ENCODE peak calls at places on chromosomes 1 and 21, in eight cellular contexts. One of them, this sample, is unnamed. For H3K4me1, the result is how much of the 10 kb centered on the place peaks cover.

GRCh38 chr1:3019007-3019515 is 2.2 kb upstream of the ACTRT2 start:
- DNase-seq in thyroid gland: no peak
- DNase-seq in right lobe of liver: no peak
- DNase-seq in CD4-positive, alpha-beta memory T cell: no peak
- DNase-seq in mucosa of descending colon: peak
- DNase-seq in Peyer's patch: peak
- DNase-seq in right atrium auricular region: no peak
- DNase-seq in neuronal stem cell: no peak
- DNase-seq in this sample: no peak

GRCh38 chr1:168321945-168322344 is 41.3 kb downstream of the TBX19 start:
- DNase-seq in thyroid gland: no peak
- DNase-seq in right lobe of liver: no peak
- DNase-seq in CD4-positive, alpha-beta memory T cell: no peak
- DNase-seq in mucosa of descending colon: no peak
- DNase-seq in Peyer's patch: no peak
- DNase-seq in right atrium auricular region: no peak
- DNase-seq in neuronal stem cell: no peak
- DNase-seq in this sample: peak

GRCh38 chr1:32501865-32502264 is 37.0 kb downstream of the ZBTB8B start:
- DNase-seq in thyroid gland: peak
- DNase-seq in right lobe of liver: no peak
- DNase-seq in CD4-positive, alpha-beta memory T cell: no peak
- DNase-seq in mucosa of descending colon: no peak
- DNase-seq in Peyer's patch: no peak
- DNase-seq in right atrium auricular region: peak
- DNase-seq in neuronal stem cell: no peak
- DNase-seq in this sample: no peak

GRCh38 chr1:223720987-223721591 is 8.8 kb downstream of the CAPN2 start:
- DNase-seq in thyroid gland: no peak
- DNase-seq in right lobe of liver: peak
- DNase-seq in CD4-positive, alpha-beta memory T cell: no peak
- DNase-seq in mucosa of descending colon: no peak
- DNase-seq in Peyer's patch: no peak
- DNase-seq in right atrium auricular region: no peak
- DNase-seq in neuronal stem cell: no peak
- DNase-seq in this sample: peak

GRCh38 chr1:212671342-212672031 is 28.2 kb downstream of the BATF3 start:
- DNase-seq in thyroid gland: peak
- DNase-seq in right lobe of liver: no peak
- DNase-seq in CD4-positive, alpha-beta memory T cell: no peak
- DNase-seq in mucosa of descending colon: no peak
- DNase-seq in Peyer's patch: no peak
- DNase-seq in right atrium auricular region: peak
- DNase-seq in neuronal stem cell: no peak
- DNase-seq in this sample: peak

GRCh38 chr1:7474786-7475502 is 296.2 kb upstream of the VAMP3 start:
- DNase-seq in thyroid gland: no peak
- DNase-seq in right lobe of liver: no peak
- DNase-seq in CD4-positive, alpha-beta memory T cell: no peak
- DNase-seq in mucosa of descending colon: no peak
- DNase-seq in Peyer's patch: no peak
- DNase-seq in right atrium auricular region: no peak
- DNase-seq in neuronal stem cell: no peak
- DNase-seq in this sample: no peak

GRCh38 chr1:182301026-182301436 is 90.6 kb downstream of the GLUL start:
- DNase-seq in thyroid gland: no peak
- DNase-seq in right lobe of liver: no peak
- DNase-seq in CD4-positive, alpha-beta memory T cell: peak
- DNase-seq in mucosa of descending colon: no peak
- DNase-seq in Peyer's patch: no peak
- DNase-seq in right atrium auricular region: no peak
- DNase-seq in neuronal stem cell: no peak
- DNase-seq in this sample: no peak

GRCh38 chr1:215119719-215120118 is 37.2 kb downstream of the KCNK2 start:
- DNase-seq in thyroid gland: no peak
- DNase-seq in right lobe of liver: no peak
- DNase-seq in CD4-positive, alpha-beta memory T cell: no peak
- DNase-seq in mucosa of descending colon: no peak
- DNase-seq in Peyer's patch: no peak
- DNase-seq in right atrium auricular region: no peak
- DNase-seq in neuronal stem cell: no peak
- DNase-seq in this sample: peak

GRCh38 chr1:167676916-167677848 is 44.6 kb upstream of the MPZL1 start:
- DNase-seq in thyroid gland: no peak
- DNase-seq in right lobe of liver: no peak
- DNase-seq in CD4-positive, alpha-beta memory T cell: no peak
- DNase-seq in mucosa of descending colon: no peak
- DNase-seq in Peyer's patch: no peak
- DNase-seq in right atrium auricular region: no peak
- DNase-seq in neuronal stem cell: no peak
- DNase-seq in this sample: no peak

GRCh38 chr1:100718581-100718980 is 961 bp upstream of the VCAM1 start:
- DNase-seq in thyroid gland: no peak
- DNase-seq in right lobe of liver: no peak
- DNase-seq in CD4-positive, alpha-beta memory T cell: no peak
- DNase-seq in mucosa of descending colon: no peak
- DNase-seq in Peyer's patch: no peak
- DNase-seq in right atrium auricular region: no peak
- DNase-seq in neuronal stem cell: no peak
- DNase-seq in this sample: no peak

GRCh38 chr1:115911298-115911697 is 65.0 kb upstream of the SLC22A15 start:
- DNase-seq in thyroid gland: peak
- DNase-seq in right lobe of liver: no peak
- DNase-seq in CD4-positive, alpha-beta memory T cell: no peak
- DNase-seq in mucosa of descending colon: no peak
- DNase-seq in Peyer's patch: no peak
- DNase-seq in right atrium auricular region: no peak
- DNase-seq in neuronal stem cell: no peak
- DNase-seq in this sample: no peak

GRCh38 chr21:38486221-38486620 is 12.1 kb downstream of the ERG start:
- DNase-seq in thyroid gland: no peak
- DNase-seq in right lobe of liver: no peak
- DNase-seq in CD4-positive, alpha-beta memory T cell: no peak
- DNase-seq in mucosa of descending colon: no peak
- DNase-seq in Peyer's patch: no peak
- DNase-seq in right atrium auricular region: no peak
- DNase-seq in neuronal stem cell: no peak
- DNase-seq in this sample: peak

GRCh38 chr1:21932127-21932526 is 5.0 kb downstream of the HSPG2 start:
- DNase-seq in thyroid gland: no peak
- DNase-seq in right lobe of liver: no peak
- DNase-seq in CD4-positive, alpha-beta memory T cell: no peak
- DNase-seq in mucosa of descending colon: peak
- DNase-seq in Peyer's patch: no peak
- DNase-seq in right atrium auricular region: peak
- DNase-seq in neuronal stem cell: no peak
- DNase-seq in this sample: peak

GRCh38 chr1:113137563-113137962 is 64.6 kb downstream of the LRIG2 start:
- DNase-seq in thyroid gland: no peak
- DNase-seq in right lobe of liver: no peak
- DNase-seq in CD4-positive, alpha-beta memory T cell: no peak
- DNase-seq in mucosa of descending colon: no peak
- DNase-seq in Peyer's patch: no peak
- DNase-seq in right atrium auricular region: no peak
- DNase-seq in neuronal stem cell: no peak
- DNase-seq in this sample: no peak

GRCh38 chr1:19648689-19649088 is 4.6 kb downstream of the NBL1 start:
- DNase-seq in thyroid gland: no peak
- DNase-seq in right lobe of liver: no peak
- DNase-seq in CD4-positive, alpha-beta memory T cell: no peak
- DNase-seq in mucosa of descending colon: peak
- DNase-seq in Peyer's patch: peak
- DNase-seq in right atrium auricular region: no peak
- DNase-seq in neuronal stem cell: no peak
- DNase-seq in this sample: peak

GRCh38 chr1:99600782-99601181 is 45.1 kb upstream of the PALMD start:
- DNase-seq in thyroid gland: no peak
- DNase-seq in right lobe of liver: no peak
- DNase-seq in CD4-positive, alpha-beta memory T cell: no peak
- DNase-seq in mucosa of descending colon: no peak
- DNase-seq in Peyer's patch: no peak
- DNase-seq in right atrium auricular region: no peak
- DNase-seq in neuronal stem cell: peak
- DNase-seq in this sample: no peak

GRCh38 chr1:207405814-207406213 is 48.3 kb upstream of the CR2 start:
- DNase-seq in thyroid gland: no peak
- DNase-seq in right lobe of liver: no peak
- DNase-seq in CD4-positive, alpha-beta memory T cell: no peak
- DNase-seq in mucosa of descending colon: no peak
- DNase-seq in Peyer's patch: no peak
- DNase-seq in right atrium auricular region: no peak
- DNase-seq in neuronal stem cell: no peak
- DNase-seq in this sample: no peak

GRCh38 chr1:153790282-153790995 is 15.2 kb downstream of the SLC27A3 start:
- DNase-seq in thyroid gland: peak
- DNase-seq in right lobe of liver: peak
- DNase-seq in CD4-positive, alpha-beta memory T cell: no peak
- DNase-seq in mucosa of descending colon: peak
- DNase-seq in Peyer's patch: peak
- DNase-seq in right atrium auricular region: peak
- DNase-seq in neuronal stem cell: no peak
- DNase-seq in this sample: peak

GRCh38 chr21:26845066-26845749 is at the start of gene ADAMTS1:
- DNase-seq in thyroid gland: peak
- DNase-seq in right lobe of liver: peak
- DNase-seq in CD4-positive, alpha-beta memory T cell: no peak
- DNase-seq in mucosa of descending colon: peak
- DNase-seq in Peyer's patch: peak
- DNase-seq in right atrium auricular region: peak
- DNase-seq in neuronal stem cell: peak
- DNase-seq in this sample: peak

GRCh38 chr1:24933468-24933867 is 3.4 kb upstream of the RUNX3 start:
- DNase-seq in thyroid gland: no peak
- DNase-seq in right lobe of liver: no peak
- DNase-seq in CD4-positive, alpha-beta memory T cell: no peak
- DNase-seq in mucosa of descending colon: no peak
- DNase-seq in Peyer's patch: no peak
- DNase-seq in right atrium auricular region: no peak
- DNase-seq in neuronal stem cell: no peak
- DNase-seq in this sample: no peak

GRCh38 chr1:6170742-6171201 is 9.3 kb downstream of the CHD5 start:
- DNase-seq in thyroid gland: no peak
- DNase-seq in right lobe of liver: no peak
- DNase-seq in CD4-positive, alpha-beta memory T cell: no peak
- DNase-seq in mucosa of descending colon: no peak
- DNase-seq in Peyer's patch: no peak
- DNase-seq in right atrium auricular region: no peak
- DNase-seq in neuronal stem cell: no peak
- DNase-seq in this sample: no peak

DNA sequence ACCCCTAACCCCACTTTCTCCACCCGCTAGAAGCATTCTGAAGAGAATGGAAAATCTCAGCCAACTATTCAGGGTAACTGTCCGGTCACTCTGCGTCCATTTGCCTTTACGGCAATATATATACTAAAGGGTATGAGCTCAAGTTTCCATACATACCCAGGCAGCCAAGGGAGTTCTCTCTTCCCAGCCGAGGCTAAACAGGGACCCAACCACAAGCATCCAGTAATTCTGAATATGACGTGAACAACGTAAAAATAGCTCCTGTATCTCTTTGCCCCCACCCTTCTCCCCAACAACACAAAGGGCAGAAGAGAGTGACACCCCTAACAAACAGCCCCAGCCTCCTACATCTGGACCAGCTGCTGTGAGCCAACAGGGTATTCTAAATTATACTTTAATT is 67.7 kb downstream of the SSBP3 start:
- DNase-seq in thyroid gland: no peak
- DNase-seq in right lobe of liver: no peak
- DNase-seq in CD4-positive, alpha-beta memory T cell: no peak
- DNase-seq in mucosa of descending colon: no peak
- DNase-seq in Peyer's patch: no peak
- DNase-seq in right atrium auricular region: no peak
- DNase-seq in neuronal stem cell: no peak
- DNase-seq in this sample: no peak
- H3K4me1 ChIP-seq in thyroid gland: under half
- H3K4me1 ChIP-seq in right lobe of liver: under half
- H3K4me1 ChIP-seq in CD4-positive, alpha-beta memory T cell: under half
- H3K4me1 ChIP-seq in mucosa of descending colon: under half
- H3K4me1 ChIP-seq in Peyer's patch: under half
- H3K4me1 ChIP-seq in right atrium auricular region: half or more
- H3K4me1 ChIP-seq in neuronal stem cell: under half
- H3K4me1 ChIP-seq in this sample: under half

GRCh38 chr1:227760377-227760776 is 25.1 kb downstream of the SNAP47 start:
- DNase-seq in thyroid gland: no peak
- DNase-seq in right lobe of liver: no peak
- DNase-seq in CD4-positive, alpha-beta memory T cell: no peak
- DNase-seq in mucosa of descending colon: peak
- DNase-seq in Peyer's patch: peak
- DNase-seq in right atrium auricular region: no peak
- DNase-seq in neuronal stem cell: no peak
- DNase-seq in this sample: no peak
- H3K4me1 ChIP-seq in thyroid gland: under half
- H3K4me1 ChIP-seq in right lobe of liver: under half
- H3K4me1 ChIP-seq in CD4-positive, alpha-beta memory T cell: half or more
- H3K4me1 ChIP-seq in mucosa of descending colon: under half
- H3K4me1 ChIP-seq in Peyer's patch: under half
- H3K4me1 ChIP-seq in right atrium auricular region: under half
- H3K4me1 ChIP-seq in neuronal stem cell: under half
- H3K4me1 ChIP-seq in this sample: under half

GRCh38 chr1:27399251-27399885 is 6.9 kb downstream of the GPR3 start:
- DNase-seq in thyroid gland: no peak
- DNase-seq in right lobe of liver: no peak
- DNase-seq in CD4-positive, alpha-beta memory T cell: no peak
- DNase-seq in mucosa of descending colon: no peak
- DNase-seq in Peyer's patch: no peak
- DNase-seq in right atrium auricular region: no peak
- DNase-seq in neuronal stem cell: no peak
- DNase-seq in this sample: no peak
- H3K4me1 ChIP-seq in thyroid gland: under half
- H3K4me1 ChIP-seq in right lobe of liver: under half
- H3K4me1 ChIP-seq in CD4-positive, alpha-beta memory T cell: under half
- H3K4me1 ChIP-seq in mucosa of descending colon: under half
- H3K4me1 ChIP-seq in Peyer's patch: under half
- H3K4me1 ChIP-seq in right atrium auricular region: half or more
- H3K4me1 ChIP-seq in neuronal stem cell: under half
- H3K4me1 ChIP-seq in this sample: half or more

DNA sequence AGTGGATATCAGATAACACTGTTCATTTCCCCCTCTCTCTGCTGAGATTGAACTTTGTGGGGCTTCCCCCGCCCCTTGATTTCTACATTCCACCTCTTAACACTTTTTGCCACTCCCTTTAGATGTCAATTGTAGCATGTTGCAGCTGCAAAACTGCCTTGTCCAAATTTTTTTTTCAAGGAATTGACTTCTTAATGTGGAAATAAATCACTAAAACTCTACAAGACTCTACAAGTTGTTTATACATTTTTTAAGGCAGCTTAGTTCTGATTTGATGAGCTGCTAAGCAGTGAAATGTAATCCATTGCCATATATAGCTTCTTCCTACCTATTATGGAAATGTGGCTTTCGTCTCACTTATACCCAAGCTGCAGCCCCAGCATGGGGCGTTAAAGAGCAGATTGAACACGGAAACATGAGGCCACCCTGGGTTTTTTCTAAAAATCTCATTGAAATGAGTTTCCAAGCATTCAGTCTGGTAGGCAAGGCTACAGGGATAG is 132.2 kb downstream of the SYT2 start:
- DNase-seq in thyroid gland: no peak
- DNase-seq in right lobe of liver: no peak
- DNase-seq in CD4-positive, alpha-beta memory T cell: no peak
- DNase-seq in mucosa of descending colon: no peak
- DNase-seq in Peyer's patch: no peak
- DNase-seq in right atrium auricular region: no peak
- DNase-seq in neuronal stem cell: no peak
- DNase-seq in this sample: peak
- H3K4me1 ChIP-seq in thyroid gland: under half
- H3K4me1 ChIP-seq in right lobe of liver: under half
- H3K4me1 ChIP-seq in CD4-positive, alpha-beta memory T cell: under half
- H3K4me1 ChIP-seq in mucosa of descending colon: under half
- H3K4me1 ChIP-seq in Peyer's patch: under half
- H3K4me1 ChIP-seq in right atrium auricular region: half or more
- H3K4me1 ChIP-seq in neuronal stem cell: under half
- H3K4me1 ChIP-seq in this sample: half or more